ENCODE peak calls at places on chromosomes 11 and 22, in nine cellular contexts. One of them, this sample, is unnamed.

GRCh38 chr11:120801801-120802689 is 221.9 kb upstream of the TBCEL start:
- DNase-seq in stimulated activated CD4-positive, alpha-beta T cell treated with anti-CD3 and anti-CD28 coated beads, Interleukin-2, amount 100 ng/mL, for 48 hours: peak; percentile 54
- DNase-seq in tibial artery: peak; percentile 41
- DNase-seq in NCI-H2107: no peak
- DNase-seq in fibroblast of lung: peak; percentile 45
- DNase-seq in AG09309: peak; percentile 4
- DNase-seq in astrocyte: peak; percentile 30
- DNase-seq in activated CD8-positive, alpha-beta memory T cell treated with anti-CD3 and anti-CD28 coated beads for 48 hours: peak; percentile 18
- DNase-seq in NCI-H1092: peak; percentile 58
- DNase-seq in this sample: no peak

GRCh38 chr11:77440678-77441077 is 33.2 kb downstream of the PAK1 start:
- DNase-seq in stimulated activated CD4-positive, alpha-beta T cell treated with anti-CD3 and anti-CD28 coated beads, Interleukin-2, amount 100 ng/mL, for 48 hours: no peak
- DNase-seq in tibial artery: no peak
- DNase-seq in NCI-H2107: no peak
- DNase-seq in fibroblast of lung: no peak
- DNase-seq in AG09309: no peak
- DNase-seq in astrocyte: no peak
- DNase-seq in activated CD8-positive, alpha-beta memory T cell treated with anti-CD3 and anti-CD28 coated beads for 48 hours: no peak
- DNase-seq in NCI-H1092: no peak
- DNase-seq in this sample: no peak

GRCh38 chr22:43203471-43203981 is 16.6 kb upstream of the TTLL12 start:
- DNase-seq in stimulated activated CD4-positive, alpha-beta T cell treated with anti-CD3 and anti-CD28 coated beads, Interleukin-2, amount 100 ng/mL, for 48 hours: no peak
- DNase-seq in tibial artery: no peak
- DNase-seq in NCI-H2107: no peak
- DNase-seq in fibroblast of lung: no peak
- DNase-seq in AG09309: no peak
- DNase-seq in astrocyte: no peak
- DNase-seq in activated CD8-positive, alpha-beta memory T cell treated with anti-CD3 and anti-CD28 coated beads for 48 hours: no peak
- DNase-seq in NCI-H1092: no peak
- DNase-seq in this sample: no peak

GRCh38 chr11:1502971-1503707 is 16.6 kb upstream of the MOB2 start:
- DNase-seq in stimulated activated CD4-positive, alpha-beta T cell treated with anti-CD3 and anti-CD28 coated beads, Interleukin-2, amount 100 ng/mL, for 48 hours: no peak
- DNase-seq in tibial artery: no peak
- DNase-seq in NCI-H2107: no peak
- DNase-seq in fibroblast of lung: peak; percentile 23
- DNase-seq in AG09309: no peak
- DNase-seq in astrocyte: no peak
- DNase-seq in activated CD8-positive, alpha-beta memory T cell treated with anti-CD3 and anti-CD28 coated beads for 48 hours: no peak
- DNase-seq in NCI-H1092: no peak
- DNase-seq in this sample: no peak

GRCh38 chr11:123103326-123103980 is 41.5 kb upstream of the HSPA8 start:
- DNase-seq in stimulated activated CD4-positive, alpha-beta T cell treated with anti-CD3 and anti-CD28 coated beads, Interleukin-2, amount 100 ng/mL, for 48 hours: no peak
- DNase-seq in tibial artery: peak; percentile 68
- DNase-seq in NCI-H2107: peak; percentile 20
- DNase-seq in fibroblast of lung: peak; percentile 61
- DNase-seq in AG09309: peak; percentile 24
- DNase-seq in astrocyte: peak; percentile 45
- DNase-seq in activated CD8-positive, alpha-beta memory T cell treated with anti-CD3 and anti-CD28 coated beads for 48 hours: no peak
- DNase-seq in NCI-H1092: peak; percentile 90
- DNase-seq in this sample: peak; percentile 38

GRCh38 chr11:72732329-72732728 is 19.9 kb downstream of the ARAP1 start:
- DNase-seq in stimulated activated CD4-positive, alpha-beta T cell treated with anti-CD3 and anti-CD28 coated beads, Interleukin-2, amount 100 ng/mL, for 48 hours: no peak
- DNase-seq in tibial artery: no peak
- DNase-seq in NCI-H2107: no peak
- DNase-seq in fibroblast of lung: no peak
- DNase-seq in AG09309: no peak
- DNase-seq in astrocyte: no peak
- DNase-seq in activated CD8-positive, alpha-beta memory T cell treated with anti-CD3 and anti-CD28 coated beads for 48 hours: no peak
- DNase-seq in NCI-H1092: no peak
- DNase-seq in this sample: no peak

GRCh38 chr11:87878373-87878779 is 296.9 kb downstream of the RAB38 start:
- DNase-seq in stimulated activated CD4-positive, alpha-beta T cell treated with anti-CD3 and anti-CD28 coated beads, Interleukin-2, amount 100 ng/mL, for 48 hours: no peak
- DNase-seq in tibial artery: no peak
- DNase-seq in NCI-H2107: no peak
- DNase-seq in fibroblast of lung: peak; percentile 39
- DNase-seq in AG09309: peak; percentile 43
- DNase-seq in astrocyte: peak; percentile 27
- DNase-seq in activated CD8-positive, alpha-beta memory T cell treated with anti-CD3 and anti-CD28 coated beads for 48 hours: no peak
- DNase-seq in NCI-H1092: no peak
- DNase-seq in this sample: no peak

GRCh38 chr11:66328307-66329144 is 7.7 kb downstream of the RIN1 start:
- DNase-seq in stimulated activated CD4-positive, alpha-beta T cell treated with anti-CD3 and anti-CD28 coated beads, Interleukin-2, amount 100 ng/mL, for 48 hours: peak; percentile 81
- DNase-seq in tibial artery: peak; percentile 66
- DNase-seq in NCI-H2107: peak; percentile 72
- DNase-seq in fibroblast of lung: peak; percentile 62
- DNase-seq in AG09309: no peak
- DNase-seq in astrocyte: no peak
- DNase-seq in activated CD8-positive, alpha-beta memory T cell treated with anti-CD3 and anti-CD28 coated beads for 48 hours: peak; percentile 72
- DNase-seq in NCI-H1092: peak; percentile 60
- DNase-seq in this sample: peak; percentile 53

GRCh38 chr11:119907122-119907933 is 178.3 kb upstream of the NECTIN1 start:
- DNase-seq in stimulated activated CD4-positive, alpha-beta T cell treated with anti-CD3 and anti-CD28 coated beads, Interleukin-2, amount 100 ng/mL, for 48 hours: no peak
- DNase-seq in tibial artery: no peak
- DNase-seq in NCI-H2107: no peak
- DNase-seq in fibroblast of lung: no peak
- DNase-seq in AG09309: no peak
- DNase-seq in astrocyte: no peak
- DNase-seq in activated CD8-positive, alpha-beta memory T cell treated with anti-CD3 and anti-CD28 coated beads for 48 hours: no peak
- DNase-seq in NCI-H1092: no peak
- DNase-seq in this sample: no peak

GRCh38 chr11:126282361-126282741 is 542 bp upstream of the TIRAP start:
- DNase-seq in stimulated activated CD4-positive, alpha-beta T cell treated with anti-CD3 and anti-CD28 coated beads, Interleukin-2, amount 100 ng/mL, for 48 hours: no peak
- DNase-seq in tibial artery: peak; percentile 43
- DNase-seq in NCI-H2107: no peak
- DNase-seq in fibroblast of lung: peak; percentile 48
- DNase-seq in AG09309: no peak
- DNase-seq in astrocyte: peak; percentile 23
- DNase-seq in activated CD8-positive, alpha-beta memory T cell treated with anti-CD3 and anti-CD28 coated beads for 48 hours: no peak
- DNase-seq in NCI-H1092: peak; percentile 39
- DNase-seq in this sample: peak; percentile 84

GRCh38 chr11:63476618-63477017 is 14.3 kb downstream of the PLAAT5 start:
- DNase-seq in stimulated activated CD4-positive, alpha-beta T cell treated with anti-CD3 and anti-CD28 coated beads, Interleukin-2, amount 100 ng/mL, for 48 hours: no peak
- DNase-seq in tibial artery: no peak
- DNase-seq in NCI-H2107: no peak
- DNase-seq in fibroblast of lung: no peak
- DNase-seq in AG09309: no peak
- DNase-seq in astrocyte: no peak
- DNase-seq in activated CD8-positive, alpha-beta memory T cell treated with anti-CD3 and anti-CD28 coated beads for 48 hours: no peak
- DNase-seq in NCI-H1092: no peak
- DNase-seq in this sample: no peak

GRCh38 chr11:73577496-73577917 is 20.4 kb downstream of the FAM168A start:
- DNase-seq in stimulated activated CD4-positive, alpha-beta T cell treated with anti-CD3 and anti-CD28 coated beads, Interleukin-2, amount 100 ng/mL, for 48 hours: no peak
- DNase-seq in tibial artery: no peak
- DNase-seq in NCI-H2107: no peak
- DNase-seq in fibroblast of lung: peak; percentile 33
- DNase-seq in AG09309: no peak
- DNase-seq in astrocyte: peak; percentile 32
- DNase-seq in activated CD8-positive, alpha-beta memory T cell treated with anti-CD3 and anti-CD28 coated beads for 48 hours: no peak
- DNase-seq in NCI-H1092: no peak
- DNase-seq in this sample: no peak

GRCh38 chr22:46935506-46936377 is 173.3 kb downstream of the TBC1D22A start:
- DNase-seq in stimulated activated CD4-positive, alpha-beta T cell treated with anti-CD3 and anti-CD28 coated beads, Interleukin-2, amount 100 ng/mL, for 48 hours: no peak
- DNase-seq in tibial artery: no peak
- DNase-seq in NCI-H2107: no peak
- DNase-seq in fibroblast of lung: no peak
- DNase-seq in AG09309: no peak
- DNase-seq in astrocyte: no peak
- DNase-seq in activated CD8-positive, alpha-beta memory T cell treated with anti-CD3 and anti-CD28 coated beads for 48 hours: no peak
- DNase-seq in NCI-H1092: no peak
- DNase-seq in this sample: no peak

GRCh38 chr11:44246726-44247125 is 63.2 kb downstream of the ALX4 start:
- DNase-seq in stimulated activated CD4-positive, alpha-beta T cell treated with anti-CD3 and anti-CD28 coated beads, Interleukin-2, amount 100 ng/mL, for 48 hours: no peak
- DNase-seq in tibial artery: no peak
- DNase-seq in NCI-H2107: no peak
- DNase-seq in fibroblast of lung: no peak
- DNase-seq in AG09309: peak; percentile 59
- DNase-seq in astrocyte: no peak
- DNase-seq in activated CD8-positive, alpha-beta memory T cell treated with anti-CD3 and anti-CD28 coated beads for 48 hours: no peak
- DNase-seq in NCI-H1092: no peak
- DNase-seq in this sample: no peak

GRCh38 chr11:130103296-130103814 is 33.7 kb downstream of the APLP2 start:
- DNase-seq in stimulated activated CD4-positive, alpha-beta T cell treated with anti-CD3 and anti-CD28 coated beads, Interleukin-2, amount 100 ng/mL, for 48 hours: no peak
- DNase-seq in tibial artery: no peak
- DNase-seq in NCI-H2107: no peak
- DNase-seq in fibroblast of lung: peak; percentile 99
- DNase-seq in AG09309: peak; percentile 99
- DNase-seq in astrocyte: peak; percentile 99
- DNase-seq in activated CD8-positive, alpha-beta memory T cell treated with anti-CD3 and anti-CD28 coated beads for 48 hours: no peak
- DNase-seq in NCI-H1092: no peak
- DNase-seq in this sample: no peak

GRCh38 chr11:118610220-118610772 is 2.9 kb downstream of the PHLDB1 start:
- DNase-seq in stimulated activated CD4-positive, alpha-beta T cell treated with anti-CD3 and anti-CD28 coated beads, Interleukin-2, amount 100 ng/mL, for 48 hours: no peak
- DNase-seq in tibial artery: no peak
- DNase-seq in NCI-H2107: no peak
- DNase-seq in fibroblast of lung: no peak
- DNase-seq in AG09309: no peak
- DNase-seq in astrocyte: no peak
- DNase-seq in activated CD8-positive, alpha-beta memory T cell treated with anti-CD3 and anti-CD28 coated beads for 48 hours: peak; percentile 19
- DNase-seq in NCI-H1092: no peak
- DNase-seq in this sample: no peak

GRCh38 chr22:48587236-48587865 is 1240.3 kb downstream of the BRD1 start:
- DNase-seq in stimulated activated CD4-positive, alpha-beta T cell treated with anti-CD3 and anti-CD28 coated beads, Interleukin-2, amount 100 ng/mL, for 48 hours: no peak
- DNase-seq in tibial artery: no peak
- DNase-seq in NCI-H2107: no peak
- DNase-seq in fibroblast of lung: no peak
- DNase-seq in AG09309: no peak
- DNase-seq in astrocyte: no peak
- DNase-seq in activated CD8-positive, alpha-beta memory T cell treated with anti-CD3 and anti-CD28 coated beads for 48 hours: no peak
- DNase-seq in NCI-H1092: no peak
- DNase-seq in this sample: no peak

GRCh38 chr11:74474316-74474715 is 7.0 kb upstream of the KCNE3 start:
- DNase-seq in stimulated activated CD4-positive, alpha-beta T cell treated with anti-CD3 and anti-CD28 coated beads, Interleukin-2, amount 100 ng/mL, for 48 hours: no peak
- DNase-seq in tibial artery: no peak
- DNase-seq in NCI-H2107: no peak
- DNase-seq in fibroblast of lung: no peak
- DNase-seq in AG09309: no peak
- DNase-seq in astrocyte: no peak
- DNase-seq in activated CD8-positive, alpha-beta memory T cell treated with anti-CD3 and anti-CD28 coated beads for 48 hours: no peak
- DNase-seq in NCI-H1092: no peak
- DNase-seq in this sample: no peak

GRCh38 chr11:17558025-17558780 is 11.1 kb downstream of the OTOG start:
- DNase-seq in stimulated activated CD4-positive, alpha-beta T cell treated with anti-CD3 and anti-CD28 coated beads, Interleukin-2, amount 100 ng/mL, for 48 hours: no peak
- DNase-seq in tibial artery: no peak
- DNase-seq in NCI-H2107: no peak
- DNase-seq in fibroblast of lung: no peak
- DNase-seq in AG09309: no peak
- DNase-seq in astrocyte: no peak
- DNase-seq in activated CD8-positive, alpha-beta memory T cell treated with anti-CD3 and anti-CD28 coated beads for 48 hours: no peak
- DNase-seq in NCI-H1092: no peak
- DNase-seq in this sample: no peak

GRCh38 chr11:109423114-109423859 is 1.3 kb downstream of the C11orf87 start:
- DNase-seq in stimulated activated CD4-positive, alpha-beta T cell treated with anti-CD3 and anti-CD28 coated beads, Interleukin-2, amount 100 ng/mL, for 48 hours: no peak
- DNase-seq in tibial artery: no peak
- DNase-seq in NCI-H2107: no peak
- DNase-seq in fibroblast of lung: peak; percentile 49
- DNase-seq in AG09309: no peak
- DNase-seq in astrocyte: no peak
- DNase-seq in activated CD8-positive, alpha-beta memory T cell treated with anti-CD3 and anti-CD28 coated beads for 48 hours: no peak
- DNase-seq in NCI-H1092: peak; percentile 51
- DNase-seq in this sample: no peak

GRCh38 chr11:116387623-116388022 is 385.2 kb downstream of the BUD13 start:
- DNase-seq in stimulated activated CD4-positive, alpha-beta T cell treated with anti-CD3 and anti-CD28 coated beads, Interleukin-2, amount 100 ng/mL, for 48 hours: no peak
- DNase-seq in tibial artery: no peak
- DNase-seq in NCI-H2107: no peak
- DNase-seq in fibroblast of lung: no peak
- DNase-seq in AG09309: no peak
- DNase-seq in astrocyte: no peak
- DNase-seq in activated CD8-positive, alpha-beta memory T cell treated with anti-CD3 and anti-CD28 coated beads for 48 hours: no peak
- DNase-seq in NCI-H1092: peak; percentile 94
- DNase-seq in this sample: no peak

GRCh38 chr11:17822021-17822781 is 87.6 kb downstream of the KCNC1 start:
- DNase-seq in stimulated activated CD4-positive, alpha-beta T cell treated with anti-CD3 and anti-CD28 coated beads, Interleukin-2, amount 100 ng/mL, for 48 hours: no peak
- DNase-seq in tibial artery: no peak
- DNase-seq in NCI-H2107: no peak
- DNase-seq in fibroblast of lung: peak; percentile 62
- DNase-seq in AG09309: peak; percentile 67
- DNase-seq in astrocyte: peak; percentile 47
- DNase-seq in activated CD8-positive, alpha-beta memory T cell treated with anti-CD3 and anti-CD28 coated beads for 48 hours: no peak
- DNase-seq in NCI-H1092: no peak
- DNase-seq in this sample: no peak

GRCh38 chr11:102347526-102348331 is 715 bp downstream of the BIRC2 start:
- DNase-seq in stimulated activated CD4-positive, alpha-beta T cell treated with anti-CD3 and anti-CD28 coated beads, Interleukin-2, amount 100 ng/mL, for 48 hours: no peak
- DNase-seq in tibial artery: no peak
- DNase-seq in NCI-H2107: no peak
- DNase-seq in fibroblast of lung: peak; percentile 39
- DNase-seq in AG09309: no peak
- DNase-seq in astrocyte: peak; percentile 35
- DNase-seq in activated CD8-positive, alpha-beta memory T cell treated with anti-CD3 and anti-CD28 coated beads for 48 hours: no peak
- DNase-seq in NCI-H1092: no peak
- DNase-seq in this sample: peak; percentile 84

GRCh38 chr22:46012182-46012880 is 35.4 kb upstream of the WNT7B start:
- DNase-seq in stimulated activated CD4-positive, alpha-beta T cell treated with anti-CD3 and anti-CD28 coated beads, Interleukin-2, amount 100 ng/mL, for 48 hours: no peak
- DNase-seq in tibial artery: no peak
- DNase-seq in NCI-H2107: no peak
- DNase-seq in fibroblast of lung: no peak
- DNase-seq in AG09309: no peak
- DNase-seq in astrocyte: no peak
- DNase-seq in activated CD8-positive, alpha-beta memory T cell treated with anti-CD3 and anti-CD28 coated beads for 48 hours: no peak
- DNase-seq in NCI-H1092: no peak
- DNase-seq in this sample: no peak

GRCh38 chr11:121253951-121254350 is 38.6 kb upstream of the SC5D start:
- DNase-seq in stimulated activated CD4-positive, alpha-beta T cell treated with anti-CD3 and anti-CD28 coated beads, Interleukin-2, amount 100 ng/mL, for 48 hours: no peak
- DNase-seq in tibial artery: no peak
- DNase-seq in NCI-H2107: no peak
- DNase-seq in fibroblast of lung: no peak
- DNase-seq in AG09309: no peak
- DNase-seq in astrocyte: no peak
- DNase-seq in activated CD8-positive, alpha-beta memory T cell treated with anti-CD3 and anti-CD28 coated beads for 48 hours: no peak
- DNase-seq in NCI-H1092: no peak
- DNase-seq in this sample: no peak

GRCh38 chr11:10004526-10005113 is 289.4 kb downstream of the SBF2 start:
- DNase-seq in stimulated activated CD4-positive, alpha-beta T cell treated with anti-CD3 and anti-CD28 coated beads, Interleukin-2, amount 100 ng/mL, for 48 hours: no peak
- DNase-seq in tibial artery: no peak
- DNase-seq in NCI-H2107: no peak
- DNase-seq in fibroblast of lung: peak; percentile 37
- DNase-seq in AG09309: no peak
- DNase-seq in astrocyte: peak; percentile 26
- DNase-seq in activated CD8-positive, alpha-beta memory T cell treated with anti-CD3 and anti-CD28 coated beads for 48 hours: no peak
- DNase-seq in NCI-H1092: no peak
- DNase-seq in this sample: no peak

GRCh38 chr22:27667121-27667843 is 134.3 kb downstream of the MN1 start:
- DNase-seq in stimulated activated CD4-positive, alpha-beta T cell treated with anti-CD3 and anti-CD28 coated beads, Interleukin-2, amount 100 ng/mL, for 48 hours: no peak
- DNase-seq in tibial artery: peak; percentile 37
- DNase-seq in NCI-H2107: no peak
- DNase-seq in fibroblast of lung: peak; percentile 96
- DNase-seq in AG09309: no peak
- DNase-seq in astrocyte: peak; percentile 95
- DNase-seq in activated CD8-positive, alpha-beta memory T cell treated with anti-CD3 and anti-CD28 coated beads for 48 hours: no peak
- DNase-seq in NCI-H1092: no peak
- DNase-seq in this sample: no peak

GRCh38 chr22:41094036-41094435 is 1.6 kb downstream of the EP300 start:
- DNase-seq in stimulated activated CD4-positive, alpha-beta T cell treated with anti-CD3 and anti-CD28 coated beads, Interleukin-2, amount 100 ng/mL, for 48 hours: no peak
- DNase-seq in tibial artery: no peak
- DNase-seq in NCI-H2107: no peak
- DNase-seq in fibroblast of lung: peak; percentile 46
- DNase-seq in AG09309: no peak
- DNase-seq in astrocyte: peak; percentile 22
- DNase-seq in activated CD8-positive, alpha-beta memory T cell treated with anti-CD3 and anti-CD28 coated beads for 48 hours: no peak
- DNase-seq in NCI-H1092: no peak
- DNase-seq in this sample: no peak

GRCh38 chr22:20741634-20742581 is 32.0 kb upstream of the SERPIND1 start:
- DNase-seq in stimulated activated CD4-positive, alpha-beta T cell treated with anti-CD3 and anti-CD28 coated beads, Interleukin-2, amount 100 ng/mL, for 48 hours: peak; percentile 41
- DNase-seq in tibial artery: no peak
- DNase-seq in NCI-H2107: no peak
- DNase-seq in fibroblast of lung: peak; percentile 15
- DNase-seq in AG09309: no peak
- DNase-seq in astrocyte: no peak
- DNase-seq in activated CD8-positive, alpha-beta memory T cell treated with anti-CD3 and anti-CD28 coated beads for 48 hours: no peak
- DNase-seq in NCI-H1092: no peak
- DNase-seq in this sample: no peak

GRCh38 chr22:23072035-23072910 is 2.0 kb downstream of the GNAZ start:
- DNase-seq in stimulated activated CD4-positive, alpha-beta T cell treated with anti-CD3 and anti-CD28 coated beads, Interleukin-2, amount 100 ng/mL, for 48 hours: no peak
- DNase-seq in tibial artery: no peak
- DNase-seq in NCI-H2107: no peak
- DNase-seq in fibroblast of lung: peak; percentile 48
- DNase-seq in AG09309: peak; percentile 65
- DNase-seq in astrocyte: peak; percentile 19
- DNase-seq in activated CD8-positive, alpha-beta memory T cell treated with anti-CD3 and anti-CD28 coated beads for 48 hours: no peak
- DNase-seq in NCI-H1092: no peak
- DNase-seq in this sample: no peak

GRCh38 chr11:2838676-2839075 is 46.9 kb downstream of the CDKN1C start:
- DNase-seq in stimulated activated CD4-positive, alpha-beta T cell treated with anti-CD3 and anti-CD28 coated beads, Interleukin-2, amount 100 ng/mL, for 48 hours: no peak
- DNase-seq in tibial artery: no peak
- DNase-seq in NCI-H2107: no peak
- DNase-seq in fibroblast of lung: no peak
- DNase-seq in AG09309: no peak
- DNase-seq in astrocyte: no peak
- DNase-seq in activated CD8-positive, alpha-beta memory T cell treated with anti-CD3 and anti-CD28 coated beads for 48 hours: no peak
- DNase-seq in NCI-H1092: no peak
- DNase-seq in this sample: no peak

This sample was measured in GF-D8.